ENCODE peak calls at places on chromosomes 11 and 22, in five cellular contexts. One of them, this sample, is unnamed.

GRCh38 chr11:18727499-18728236 is 1.7 kb upstream of the IGSF22 start:
- DNase-seq in breast epithelium: no peak
- DNase-seq in endothelial cell of umbilical vein: peak; percentile 41
- DNase-seq in stomach: no peak
- DNase-seq in tibial nerve: peak; percentile 16
- DNase-seq in this sample: peak; percentile 56

GRCh38 chr22:43448048-43448447 is 36.2 kb downstream of the MPPED1 start:
- DNase-seq in breast epithelium: no peak
- DNase-seq in endothelial cell of umbilical vein: no peak
- DNase-seq in stomach: no peak
- DNase-seq in tibial nerve: no peak
- DNase-seq in this sample: peak; percentile 49

GRCh38 chr22:25110846-25111578 is 88.6 kb upstream of the CRYBB3 start:
- DNase-seq in breast epithelium: peak; percentile 83
- DNase-seq in endothelial cell of umbilical vein: peak; percentile 96
- DNase-seq in stomach: peak; percentile 76
- DNase-seq in tibial nerve: peak; percentile 46
- DNase-seq in this sample: peak; percentile 75

GRCh38 chr11:73240190-73240781 is 22.2 kb downstream of the P2RY2 start:
- DNase-seq in breast epithelium: no peak
- DNase-seq in endothelial cell of umbilical vein: no peak
- DNase-seq in stomach: no peak
- DNase-seq in tibial nerve: no peak
- DNase-seq in this sample: no peak

GRCh38 chr11:124740277-124740882 is 638 bp downstream of the NRGN start:
- DNase-seq in breast epithelium: peak; percentile 49
- DNase-seq in endothelial cell of umbilical vein: peak; percentile 58
- DNase-seq in stomach: no peak
- DNase-seq in tibial nerve: no peak
- DNase-seq in this sample: peak; percentile 63

GRCh38 chr22:40635940-40636379 is 559 bp downstream of the MRTFA start:
- DNase-seq in breast epithelium: no peak
- DNase-seq in endothelial cell of umbilical vein: peak; percentile 32
- DNase-seq in stomach: peak; percentile 30
- DNase-seq in tibial nerve: no peak
- DNase-seq in this sample: no peak

GRCh38 chr11:13776134-13776815 is 107.8 kb downstream of the FAR1 start:
- DNase-seq in breast epithelium: no peak
- DNase-seq in endothelial cell of umbilical vein: no peak
- DNase-seq in stomach: no peak
- DNase-seq in tibial nerve: no peak
- DNase-seq in this sample: peak; percentile 8

GRCh38 chr11:34332524-34332923 is 25.3 kb downstream of the ABTB2 start:
- DNase-seq in breast epithelium: no peak
- DNase-seq in endothelial cell of umbilical vein: no peak
- DNase-seq in stomach: no peak
- DNase-seq in tibial nerve: no peak
- DNase-seq in this sample: no peak

GRCh38 chr11:68035266-68035876 is 3.5 kb upstream of the TCIRG1 start:
- DNase-seq in breast epithelium: no peak
- DNase-seq in endothelial cell of umbilical vein: no peak
- DNase-seq in stomach: no peak
- DNase-seq in tibial nerve: no peak
- DNase-seq in this sample: no peak

GRCh38 chr11:60992842-60993409 is 21.4 kb downstream of the CD6 start:
- DNase-seq in breast epithelium: no peak
- DNase-seq in endothelial cell of umbilical vein: no peak
- DNase-seq in stomach: peak; percentile 50
- DNase-seq in tibial nerve: no peak
- DNase-seq in this sample: no peak

GRCh38 chr11:73582636-73583035 is 15.3 kb downstream of the FAM168A start:
- DNase-seq in breast epithelium: no peak
- DNase-seq in endothelial cell of umbilical vein: no peak
- DNase-seq in stomach: no peak
- DNase-seq in tibial nerve: no peak
- DNase-seq in this sample: no peak

DNA sequence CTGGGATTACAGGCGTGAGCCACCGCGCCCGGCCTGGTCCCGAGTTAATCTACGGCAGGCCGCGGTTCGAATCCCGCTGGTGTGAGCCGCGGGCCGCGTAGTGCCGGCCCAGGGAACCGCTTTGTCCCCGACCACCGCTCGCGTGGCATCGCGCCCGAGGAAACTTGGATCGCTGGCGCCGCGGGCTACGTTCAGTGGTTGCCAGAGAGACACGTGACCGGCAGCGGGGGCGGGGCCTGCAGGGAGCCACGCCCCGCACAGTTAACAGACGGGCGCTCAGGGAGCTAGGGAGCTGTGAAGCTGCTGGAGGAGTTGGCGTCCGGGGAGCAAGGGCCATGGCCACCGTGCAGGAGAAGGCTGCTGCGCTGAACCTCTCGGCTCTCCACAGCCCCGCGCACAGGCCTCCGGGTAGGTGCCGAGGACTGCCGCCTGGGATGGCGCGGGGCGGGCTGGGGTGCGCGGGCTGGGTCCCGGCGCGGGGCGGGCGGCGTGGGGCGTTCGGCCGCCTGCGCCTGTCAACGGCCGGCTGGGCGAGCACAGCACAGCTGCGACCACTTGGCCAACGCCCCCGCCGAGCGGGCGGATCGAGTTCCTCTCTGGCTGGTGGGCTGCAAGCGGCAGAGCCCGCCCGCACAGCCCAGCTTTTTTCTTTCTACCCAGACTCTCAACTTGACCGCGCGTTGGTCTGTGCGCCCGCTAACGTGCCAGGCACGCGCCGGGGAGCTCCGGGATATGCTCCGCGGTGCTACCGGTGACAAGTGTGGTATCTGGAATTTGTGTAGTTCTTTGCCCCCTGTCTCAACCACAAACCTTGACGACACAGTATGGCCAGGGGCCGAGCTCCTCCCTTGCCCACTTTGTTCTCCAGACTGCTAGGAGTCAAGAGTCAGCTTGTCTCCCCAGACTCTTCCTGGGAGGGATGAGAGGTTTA is at the start of gene DEPDC7:
- DNase-seq in breast epithelium: peak; percentile 58
- DNase-seq in endothelial cell of umbilical vein: peak; percentile 69
- DNase-seq in stomach: peak; percentile 89
- DNase-seq in tibial nerve: peak; percentile 89
- DNase-seq in this sample: peak; percentile 87
- H3K4me3 ChIP-seq in breast epithelium: peak within 1 kb of the TSS; percentile 73
- H3K4me3 ChIP-seq in endothelial cell of umbilical vein: peak within 1 kb of the TSS; percentile 27
- H3K4me3 ChIP-seq in stomach: peak within 1 kb of the TSS; percentile 62
- H3K4me3 ChIP-seq in tibial nerve: peak within 1 kb of the TSS; percentile 64
- H3K4me3 ChIP-seq in this sample: peak within 1 kb of the TSS; percentile 77

GRCh38 chr11:64100345-64100744 is 64.6 kb downstream of the FLRT1 start:
- DNase-seq in breast epithelium: no peak
- DNase-seq in endothelial cell of umbilical vein: no peak
- DNase-seq in stomach: no peak
- DNase-seq in tibial nerve: no peak
- DNase-seq in this sample: peak; percentile 57
- TF ChIP-seq CTCF in breast epithelium: no peak
- TF ChIP-seq CTCF in endothelial cell of umbilical vein: no peak
- TF ChIP-seq CTCF in stomach: no peak
- TF ChIP-seq CTCF in tibial nerve: no peak
- TF ChIP-seq CTCF in this sample: peak; percentile 53

GRCh38 chr22:46350646-46351045 is 15.1 kb downstream of the TRMU start:
- DNase-seq in breast epithelium: no peak
- DNase-seq in endothelial cell of umbilical vein: no peak
- DNase-seq in stomach: no peak
- DNase-seq in tibial nerve: no peak
- DNase-seq in this sample: no peak

GRCh38 chr22:46352276-46352675 is 16.8 kb downstream of the TRMU start:
- DNase-seq in breast epithelium: no peak
- DNase-seq in endothelial cell of umbilical vein: no peak
- DNase-seq in stomach: no peak
- DNase-seq in tibial nerve: no peak
- DNase-seq in this sample: no peak

GRCh38 chr22:46351767-46352166 is 16.3 kb downstream of the TRMU start:
- DNase-seq in breast epithelium: no peak
- DNase-seq in endothelial cell of umbilical vein: no peak
- DNase-seq in stomach: no peak
- DNase-seq in tibial nerve: no peak
- DNase-seq in this sample: no peak

GRCh38 chr22:46350111-46350510 is 14.6 kb downstream of the TRMU start:
- DNase-seq in breast epithelium: no peak
- DNase-seq in endothelial cell of umbilical vein: no peak
- DNase-seq in stomach: no peak
- DNase-seq in tibial nerve: no peak
- DNase-seq in this sample: no peak

DNA sequence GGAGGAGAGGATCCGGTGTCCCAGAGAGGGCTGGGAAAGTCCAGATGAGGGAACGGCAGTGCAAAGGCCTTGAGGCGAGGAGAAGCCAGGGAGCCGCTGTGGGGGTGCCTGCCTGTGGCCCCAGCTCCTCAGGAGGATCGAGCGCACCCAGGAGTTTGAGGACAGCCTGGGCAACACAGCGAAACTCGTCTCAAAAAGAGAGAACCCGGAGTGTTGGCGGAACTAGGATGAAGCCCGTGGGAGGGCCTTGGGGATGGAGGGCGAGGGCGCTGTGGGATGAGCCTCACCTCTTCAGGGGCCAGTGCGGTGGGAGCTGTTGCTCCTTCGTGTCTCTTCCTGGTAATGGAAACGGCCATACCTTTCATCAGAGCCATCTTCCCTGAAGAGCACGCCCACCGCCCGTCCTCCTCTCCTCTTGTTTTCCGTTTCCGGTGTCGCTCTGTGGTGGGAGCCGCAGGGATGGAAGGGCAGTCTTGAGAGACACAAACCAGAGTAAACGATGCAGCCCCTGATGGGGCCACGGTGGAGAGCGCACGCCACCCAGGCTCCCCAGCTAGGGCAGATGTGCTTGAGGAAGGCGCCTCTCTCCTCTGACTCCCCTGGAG is 15.7 kb downstream of the TRMU start:
- DNase-seq in breast epithelium: no peak
- DNase-seq in endothelial cell of umbilical vein: no peak
- DNase-seq in stomach: no peak
- DNase-seq in tibial nerve: no peak
- DNase-seq in this sample: no peak
- TF ChIP-seq POLR2A in breast epithelium: no peak
- TF ChIP-seq POLR2A in endothelial cell of umbilical vein: no peak
- TF ChIP-seq POLR2A in stomach: no peak
- TF ChIP-seq POLR2A in tibial nerve: no peak
- TF ChIP-seq POLR2A in this sample: no peak

GRCh38 chr22:46061124-46061410 is 84.1 kb upstream of the WNT7B start:
- DNase-seq in breast epithelium: no peak
- DNase-seq in endothelial cell of umbilical vein: no peak
- DNase-seq in stomach: no peak
- DNase-seq in tibial nerve: no peak
- DNase-seq in this sample: no peak
- H3K4me3 ChIP-seq in breast epithelium: peak overlapping the region; percentile 62
- H3K4me3 ChIP-seq in endothelial cell of umbilical vein: peak overlapping the region; percentile 15
- H3K4me3 ChIP-seq in stomach: peak overlapping the region; percentile 32
- H3K4me3 ChIP-seq in tibial nerve: peak overlapping the region; percentile 33
- H3K4me3 ChIP-seq in this sample: no peak overlapping the region

GRCh38 chr11:74615988-74616387 is 23.6 kb downstream of the POLD3 start:
- DNase-seq in breast epithelium: no peak
- DNase-seq in endothelial cell of umbilical vein: no peak
- DNase-seq in stomach: no peak
- DNase-seq in tibial nerve: no peak
- DNase-seq in this sample: no peak

GRCh38 chr11:74612877-74613276 is 20.5 kb downstream of the POLD3 start:
- DNase-seq in breast epithelium: no peak
- DNase-seq in endothelial cell of umbilical vein: no peak
- DNase-seq in stomach: no peak
- DNase-seq in tibial nerve: no peak
- DNase-seq in this sample: no peak

GRCh38 chr11:74615311-74615710 is 22.9 kb downstream of the POLD3 start:
- DNase-seq in breast epithelium: no peak
- DNase-seq in endothelial cell of umbilical vein: no peak
- DNase-seq in stomach: no peak
- DNase-seq in tibial nerve: no peak
- DNase-seq in this sample: no peak

DNA sequence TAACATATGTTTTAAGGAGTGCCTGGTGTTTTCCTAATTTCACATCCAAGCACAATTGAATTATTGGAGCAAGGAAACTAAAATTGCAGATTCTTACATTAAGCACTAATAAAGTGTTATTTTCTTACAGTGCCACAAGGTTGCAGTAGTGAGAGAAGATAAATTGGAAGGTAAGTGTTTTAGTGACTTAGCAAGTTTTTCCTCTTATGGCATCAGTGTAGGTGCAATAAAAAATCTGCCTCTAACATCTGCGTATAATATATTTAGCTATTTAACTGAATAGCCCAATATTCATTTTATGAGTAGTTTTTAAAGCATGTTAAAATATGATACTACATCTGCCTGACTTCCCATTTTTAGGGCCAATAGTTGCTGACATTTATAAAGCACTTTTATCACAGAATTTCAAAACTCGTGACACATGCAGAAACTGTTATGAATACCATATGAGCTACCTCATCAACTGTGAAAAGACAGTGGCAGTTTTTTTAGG is 19.0 kb downstream of the POLD3 start:
- DNase-seq in breast epithelium: no peak
- DNase-seq in endothelial cell of umbilical vein: peak; percentile 46
- DNase-seq in stomach: no peak
- DNase-seq in tibial nerve: no peak
- DNase-seq in this sample: peak; percentile 53
- TF ChIP-seq CTCF in breast epithelium: peak; percentile 38
- TF ChIP-seq CTCF in endothelial cell of umbilical vein: peak; percentile 26
- TF ChIP-seq CTCF in stomach: no peak
- TF ChIP-seq CTCF in tibial nerve: peak; percentile 57
- TF ChIP-seq CTCF in this sample: peak; percentile 22

GRCh38 chr22:18927020-18927419 is 9.1 kb downstream of the PRODH start:
- DNase-seq in breast epithelium: no peak
- DNase-seq in endothelial cell of umbilical vein: no peak
- DNase-seq in stomach: no peak
- DNase-seq in tibial nerve: no peak
- DNase-seq in this sample: no peak
- TF ChIP-seq POLR2A in breast epithelium: no peak
- TF ChIP-seq POLR2A in endothelial cell of umbilical vein: no peak
- TF ChIP-seq POLR2A in stomach: no peak
- TF ChIP-seq POLR2A in tibial nerve: no peak
- TF ChIP-seq POLR2A in this sample: no peak

DNA sequence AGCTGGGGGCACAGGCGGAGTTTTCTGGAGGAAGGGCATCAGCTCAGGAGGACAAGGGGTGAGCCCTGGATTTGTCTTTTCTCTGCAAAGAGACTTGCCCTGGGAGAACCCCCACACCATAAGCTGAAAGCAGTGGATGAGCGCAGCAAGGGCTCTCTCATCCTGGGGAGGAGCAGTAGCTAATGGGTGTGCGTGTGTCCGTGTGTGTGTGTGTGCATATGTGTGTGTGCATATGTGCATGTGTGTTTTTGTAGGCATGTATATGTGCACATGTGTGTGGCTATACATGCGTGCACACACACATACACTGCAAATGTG is 45.3 kb downstream of the SMIM38 start:
- DNase-seq in breast epithelium: no peak
- DNase-seq in endothelial cell of umbilical vein: no peak
- DNase-seq in stomach: no peak
- DNase-seq in tibial nerve: no peak
- DNase-seq in this sample: no peak
- H3K4me3 ChIP-seq in breast epithelium: no peak overlapping the region
- H3K4me3 ChIP-seq in endothelial cell of umbilical vein: no peak overlapping the region
- H3K4me3 ChIP-seq in stomach: no peak overlapping the region
- H3K4me3 ChIP-seq in tibial nerve: no peak overlapping the region
- H3K4me3 ChIP-seq in this sample: no peak overlapping the region

This sample was measured in NB4.